ENCODE peak calls at places on chromosomes 11 and 22, in ten cellular contexts. R is naive thymus-derived CD4-positive, alpha-beta T cell; M is A549; P is stimulated activated CD8-positive, alpha-beta memory T cell treated with anti-CD3 and anti-CD28 coated beads, Interleukin-2, amount 100 ng/mL, for 48 hours; J is NCI-H748 treated with DMSO at 0.1 percent for 48 hours; H is AG09319; F is cardiac muscle cell; S is NCI-H1417; B is activated CD4-positive, CD25-positive, alpha-beta regulatory T cell; Z is HL-60. O is an unnamed sample.

GRCh38 chr22:37175414-37176144 is 12.5 kb downstream of the C1QTNF6 start:
- DNase-seq in R (no peak), M (no peak), P (no peak), J (no peak), H (no peak), F (no peak), S (no peak), B (no peak), Z (no peak), O (peak)

GRCh38 chr11:27514558-27514957 is 8.0 kb upstream of the LIN7C start:
- DNase-seq in R (no peak), M (no peak), P (no peak), J (no peak), H (no peak), F (peak), S (no peak), B (no peak), Z (no peak), O (peak)

GRCh38 chr22:39907605-39908097 is 6.8 kb downstream of the GRAP2 start:
- DNase-seq in R (peak), M (no peak), P (no peak), J (no peak), H (no peak), F (no peak), S (no peak), B (no peak), Z (no peak), O (no peak)

GRCh38 chr11:124380585-124380984 is 3.7 kb downstream of the OR8B2 start:
- DNase-seq in R (no peak), M (no peak), P (no peak), J (no peak), H (no peak), F (no peak), S (no peak), B (no peak), Z (no peak), O (no peak)

GRCh38 chr22:42375982-42376381 is 56.2 kb downstream of the NFAM1 start:
- DNase-seq in R (no peak), M (no peak), P (no peak), J (no peak), H (no peak), F (no peak), S (no peak), B (no peak), Z (no peak), O (no peak)

GRCh38 chr22:45976351-45977002 is 485 bp downstream of the WNT7B start:
- DNase-seq in R (no peak), M (no peak), P (no peak), J (no peak), H (no peak), F (no peak), S (no peak), B (no peak), Z (no peak), O (no peak)

GRCh38 chr11:72406536-72407507 is 27.5 kb downstream of the CLPB start:
- DNase-seq in R (no peak), M (no peak), P (no peak), J (no peak), H (no peak), F (peak), S (no peak), B (no peak), Z (no peak), O (peak)

GRCh38 chr22:17576475-17576874 is 13.2 kb downstream of the SLC25A18 start:
- DNase-seq in R (no peak), M (no peak), P (no peak), J (no peak), H (no peak), F (peak), S (no peak), B (no peak), Z (no peak), O (peak)

GRCh38 chr11:100964400-100964799 is 165.2 kb downstream of the PGR start:
- DNase-seq in R (no peak), M (no peak), P (no peak), J (no peak), H (no peak), F (peak), S (no peak), B (no peak), Z (no peak), O (peak)

GRCh38 chr11:34830035-34830434 is 86.1 kb downstream of the APIP start:
- DNase-seq in R (no peak), M (no peak), P (no peak), J (no peak), H (no peak), F (no peak), S (no peak), B (no peak), Z (no peak), O (no peak)

GRCh38 chr11:34161812-34162506 is 56.5 kb downstream of the NAT10 start:
- DNase-seq in R (no peak), M (no peak), P (peak), J (no peak), H (no peak), F (no peak), S (no peak), B (no peak), Z (no peak), O (peak)

GRCh38 chr22:17258015-17258827 is 39.0 kb upstream of the ADA2 start:
- DNase-seq in R (peak), M (no peak), P (peak), J (peak), H (no peak), F (peak), S (peak), B (peak), Z (peak), O (no peak)

GRCh38 chr11:84648413-84648812 is 978.7 kb downstream of the DLG2 start:
- DNase-seq in R (no peak), M (no peak), P (no peak), J (no peak), H (no peak), F (no peak), S (peak), B (no peak), Z (no peak), O (no peak)

GRCh38 chr11:69215216-69215615 is 59.5 kb downstream of the SMIM38 start:
- DNase-seq in R (no peak), M (no peak), P (no peak), J (no peak), H (no peak), F (no peak), S (no peak), B (no peak), Z (no peak), O (no peak)

GRCh38 chr22:23537421-23537820 is 42.7 kb downstream of the IGLL1 start:
- DNase-seq in R (no peak), M (no peak), P (no peak), J (no peak), H (no peak), F (peak), S (peak), B (no peak), Z (no peak), O (no peak)

GRCh38 chr11:46278387-46279173 is 1.1 kb downstream of the CREB3L1 start:
- DNase-seq in R (peak), M (no peak), P (no peak), J (no peak), H (no peak), F (peak), S (no peak), B (no peak), Z (peak), O (peak)

GRCh38 chr11:41044747-41045146 is 414.7 kb downstream of the LRRC4C start:
- DNase-seq in R (no peak), M (no peak), P (no peak), J (no peak), H (no peak), F (no peak), S (no peak), B (no peak), Z (no peak), O (no peak)

GRCh38 chr22:23035557-23036277 is 34.6 kb upstream of the GNAZ start:
- DNase-seq in R (peak), M (no peak), P (no peak), J (no peak), H (no peak), F (no peak), S (no peak), B (no peak), Z (no peak), O (no peak)

GRCh38 chr22:46546466-46547178 is 9.2 kb upstream of the CELSR1 start:
- DNase-seq in R (no peak), M (no peak), P (no peak), J (no peak), H (no peak), F (peak), S (no peak), B (no peak), Z (no peak), O (peak)

GRCh38 chr11:130428692-130429681 is 578 bp upstream of the ADAMTS8 start:
- DNase-seq in R (no peak), M (no peak), P (no peak), J (no peak), H (no peak), F (no peak), S (peak), B (no peak), Z (no peak), O (no peak)

GRCh38 chr11:128884703-128885338 is 6.3 kb upstream of the KCNJ5 start:
- DNase-seq in R (peak), M (peak), P (no peak), J (peak), H (no peak), F (peak), S (peak), B (peak), Z (peak), O (peak)

GRCh38 chr11:125105921-125106320 is 5.5 kb downstream of the TMEM218 start:
- DNase-seq in R (no peak), M (no peak), P (no peak), J (no peak), H (no peak), F (peak), S (no peak), B (no peak), Z (no peak), O (peak)

GRCh38 chr11:100785148-100785983 is 98.3 kb downstream of the ARHGAP42 start:
- DNase-seq in R (no peak), M (peak), P (no peak), J (no peak), H (no peak), F (peak), S (no peak), B (no peak), Z (no peak), O (no peak)

GRCh38 chr22:43013355-43014061 is 1.4 kb downstream of the PACSIN2 start:
- DNase-seq in R (no peak), M (no peak), P (no peak), J (no peak), H (no peak), F (peak), S (peak), B (no peak), Z (peak), O (peak)

GRCh38 chr11:15580775-15581095 is 466.0 kb downstream of the INSC start:
- DNase-seq in R (no peak), M (no peak), P (no peak), J (no peak), H (no peak), F (no peak), S (no peak), B (no peak), Z (no peak), O (no peak)

GRCh38 chr11:16124390-16124789 is 232.0 kb downstream of the SOX6 start:
- DNase-seq in R (no peak), M (no peak), P (no peak), J (no peak), H (no peak), F (no peak), S (no peak), B (no peak), Z (no peak), O (no peak)

GRCh38 chr22:39621826-39622225 is 51.3 kb downstream of the CACNA1I start:
- DNase-seq in R (no peak), M (no peak), P (no peak), J (no peak), H (no peak), F (no peak), S (no peak), B (no peak), Z (no peak), O (no peak)

O was measured in fibroblast of mammary gland.